ENCODE peak calls at places on chromosomes 2 and 18, in six cellular contexts. I, D, S, E, W and B are unnamed samples.

GRCh38 chr2:29423267-29423666 is 308.1 kb downstream of the CLIP4 start:
- DNase-seq in D (no peak), W (no peak), S (no peak), E (no peak), I (no peak), B (no peak)

GRCh38 chr2:40844353-40845277 is 392.7 kb upstream of the SLC8A1 start:
- DNase-seq in I (no peak), E (peak; percentile 49), S (peak; percentile 85), D (no peak), W (peak; percentile 49), B (peak; percentile 13)

GRCh38 chr2:29314816-29315571 is 199.8 kb downstream of the CLIP4 start:
- DNase-seq in W (no peak), S (peak; percentile 48), I (no peak), D (no peak), E (peak; percentile 33), B (no peak)

GRCh38 chr2:39483530-39483929 is 46.4 kb upstream of the MAP4K3 start:
- DNase-seq in I (no peak), W (no peak), D (peak; percentile 15), E (no peak), S (no peak), B (no peak)

GRCh38 chr2:236646441-236646840 is 76.8 kb downstream of the ACKR3 start:
- DNase-seq in D (no peak), I (no peak), E (no peak), W (no peak), S (no peak), B (no peak)

GRCh38 chr2:219525533-219526232 is 11.4 kb downstream of the ASIC4 start:
- DNase-seq in E (no peak), I (no peak), W (no peak), D (no peak), S (peak; percentile 95), B (no peak)

GRCh38 chr2:121650554-121650930 is 1.3 kb upstream of the CLASP1 start:
- DNase-seq in S (no peak), W (no peak), I (peak; percentile 12), E (peak; percentile 34), D (peak; percentile 18), B (peak; percentile 54)

GRCh38 chr2:231246171-231246842 is 47.9 kb downstream of the ARMC9 start:
- DNase-seq in E (no peak), S (peak; percentile 28), I (no peak), D (no peak), W (no peak), B (no peak)

GRCh38 chr2:144990661-144991060 is 470.7 kb upstream of the ZEB2 start:
- DNase-seq in I (peak; percentile 5), D (no peak), S (no peak), E (no peak), W (no peak), B (no peak)

GRCh38 chr2:229980440-229981184 is 58.3 kb downstream of the FBXO36 start:
- DNase-seq in D (peak; percentile 68), S (peak; percentile 96), W (peak; percentile 55), I (no peak), E (peak; percentile 48), B (peak; percentile 71)

GRCh38 chr2:45004569-45005181 is 4.6 kb downstream of the SIX2 start:
- DNase-seq in E (peak; percentile 69), W (peak; percentile 82), D (peak; percentile 2), I (no peak), S (peak; percentile 84), B (no peak)

GRCh38 chr2:45005261-45006002 is 3.8 kb downstream of the SIX2 start:
- DNase-seq in D (no peak), E (no peak), I (no peak), S (no peak), W (peak; percentile 56), B (no peak)

GRCh38 chr2:45001629-45002385 is 7.4 kb downstream of the SIX2 start:
- DNase-seq in W (peak; percentile 67), D (no peak), I (no peak), S (peak; percentile 62), E (peak; percentile 53), B (peak; percentile 9)

GRCh38 chr2:45002661-45003210 is 6.5 kb downstream of the SIX2 start:
- DNase-seq in S (no peak), D (no peak), I (no peak), E (peak; percentile 54), W (no peak), B (no peak)

DNA sequence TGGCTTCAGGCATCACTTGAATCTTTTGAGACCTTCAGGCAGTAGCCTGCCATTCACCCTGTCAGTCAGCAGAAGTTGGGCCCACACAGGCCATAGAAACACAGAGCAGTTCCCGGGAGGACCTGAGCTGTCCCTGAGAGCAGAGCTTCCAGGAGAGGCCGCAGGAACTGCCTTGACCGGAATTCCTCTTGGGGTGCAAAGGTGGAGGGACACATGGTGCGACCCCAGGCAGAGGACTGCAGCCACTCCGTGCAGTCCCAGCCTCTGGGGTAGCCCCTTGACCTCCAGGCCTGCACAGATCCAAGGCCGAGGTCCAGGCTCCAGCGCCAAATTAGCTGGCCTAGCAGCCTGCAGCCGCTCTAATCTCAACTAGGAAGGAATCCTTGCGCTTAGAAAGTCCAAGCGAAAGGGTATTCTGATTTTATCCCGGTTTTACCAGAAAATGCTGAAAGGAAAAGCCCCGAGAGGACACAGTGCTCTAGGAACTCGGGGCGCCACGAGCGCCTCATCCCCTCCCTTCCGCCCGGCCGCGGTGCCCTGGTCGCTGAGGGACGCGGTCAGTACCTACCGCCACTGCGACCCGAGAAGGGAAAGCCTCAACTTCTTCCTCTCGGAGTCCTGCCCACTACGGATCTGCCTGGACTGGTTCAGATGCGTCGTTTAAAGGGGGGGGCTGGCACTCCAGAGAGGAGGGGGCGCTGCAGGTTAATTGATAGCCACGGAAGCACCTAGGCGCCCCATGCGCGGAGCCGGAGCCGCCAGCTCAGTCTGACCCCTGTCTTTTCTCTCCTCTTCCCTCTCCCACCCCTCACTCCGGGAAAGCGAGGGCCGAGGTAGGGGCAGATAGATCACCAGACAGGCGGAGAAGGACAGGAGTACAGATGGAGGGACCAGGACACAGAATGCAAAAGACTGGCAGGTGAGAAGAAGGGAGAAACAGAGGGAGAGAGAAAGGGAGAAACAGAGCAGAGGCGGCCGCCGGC is 5.4 kb downstream of the SIX2 start:
- DNase-seq in I (no peak), S (no peak), W (peak; percentile 75), E (peak; percentile 43), D (no peak), B (no peak)
- H3K27me3 ChIP-seq in I (peaks cover 99% of the 10 kb centered on the region), S (peaks cover 80% of the 10 kb centered on the region), W (peaks cover 97% of the 10 kb centered on the region), E (peaks cover 100% of the 10 kb centered on the region), D (peaks cover 99% of the 10 kb centered on the region), B (peaks cover 84% of the 10 kb centered on the region)

GRCh38 chr2:85549095-85549494 is 10.1 kb downstream of the MAT2A start:
- DNase-seq in W (no peak), D (no peak), E (no peak), S (no peak), I (no peak), B (no peak)
- H3K4ac ChIP-seq in W (no peak overlapping the region), D (peak overlapping the region; percentile 86), E (no peak overlapping the region), S (no peak overlapping the region), I (no peak overlapping the region), B (no peak overlapping the region)

DNA sequence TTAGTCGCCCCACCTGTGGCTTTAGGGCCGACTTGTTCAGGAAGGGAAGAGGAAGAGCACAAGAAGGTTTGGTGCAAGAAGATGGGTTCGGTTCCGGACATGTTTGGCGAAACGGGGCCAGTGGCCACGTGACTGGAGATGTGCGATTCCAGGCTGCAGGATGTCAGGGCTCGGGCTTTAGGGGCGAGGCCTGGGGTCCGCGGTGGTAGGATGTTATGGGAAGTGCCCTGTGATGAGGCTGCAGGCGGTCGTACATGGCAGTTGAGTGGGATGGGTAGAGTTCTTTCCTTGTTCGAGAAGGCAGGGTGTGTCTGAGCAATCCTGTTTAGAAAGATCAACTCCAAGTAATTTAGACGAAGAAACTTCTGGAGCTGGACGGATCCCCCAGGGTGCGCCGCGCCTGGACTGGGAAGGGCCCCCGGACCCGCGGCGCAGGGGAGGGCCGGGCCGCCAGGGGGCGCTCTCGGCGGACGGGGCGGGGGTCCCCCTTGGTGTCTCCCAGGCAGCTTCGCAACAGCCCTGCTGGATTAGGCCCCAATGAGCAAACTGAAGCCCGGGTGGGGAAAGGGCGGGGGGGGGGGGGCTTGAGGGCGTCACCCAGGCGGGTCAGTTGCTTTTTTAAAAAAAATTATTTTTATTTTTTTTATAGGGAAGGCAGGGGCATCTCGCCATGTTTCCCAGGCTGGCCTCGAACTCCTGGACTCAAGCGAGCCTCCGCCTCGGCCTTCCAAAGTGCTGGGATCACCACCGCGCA is 17.2 kb upstream of the SDC1 start:
- DNase-seq in W (peak; percentile 93), E (peak; percentile 62), S (peak; percentile 37), D (no peak), I (no peak), B (no peak)
- H3K18ac ChIP-seq in W (no peak overlapping the region), E (no peak overlapping the region), S (no peak overlapping the region), D (no peak overlapping the region), I (peak overlapping the region; percentile 74), B (no peak overlapping the region)

GRCh38 chr2:113829836-113830235 is 60.1 kb upstream of the ACTR3 start:
- DNase-seq in D (no peak), S (no peak), E (no peak), W (no peak), I (no peak), B (no peak)

GRCh38 chr2:113828086-113828742 is 61.7 kb upstream of the ACTR3 start:
- DNase-seq in D (no peak), W (no peak), S (no peak), I (no peak), E (no peak), B (no peak)

GRCh38 chr2:113826346-113827285 is 63.3 kb upstream of the ACTR3 start:
- DNase-seq in W (no peak), D (no peak), E (peak; percentile 39), I (peak; percentile 12), S (peak; percentile 96), B (no peak)

GRCh38 chr2:113829270-113829669 is 60.6 kb upstream of the ACTR3 start:
- DNase-seq in D (no peak), E (no peak), S (no peak), W (no peak), I (no peak), B (no peak)

GRCh38 chr2:113827426-113827825 is 62.5 kb upstream of the ACTR3 start:
- DNase-seq in D (no peak), S (peak; percentile 40), I (no peak), E (no peak), W (no peak), B (no peak)
- H3K27me3 ChIP-seq in D (no peaks in the 10 kb centered on the region), S (no peaks in the 10 kb centered on the region), I (no peaks in the 10 kb centered on the region), E (no peaks in the 10 kb centered on the region), W (no peaks in the 10 kb centered on the region), B (no peaks in the 10 kb centered on the region)

GRCh38 chr2:214989187-214989586 is 149.2 kb downstream of the ABCA12 start:
- DNase-seq in S (no peak), D (no peak), I (no peak), W (no peak), E (no peak), B (no peak)
- H3K4ac ChIP-seq in S (no peak overlapping the region), D (no peak overlapping the region), I (no peak overlapping the region), W (no peak overlapping the region), E (no peak overlapping the region), B (no peak overlapping the region)

GRCh38 chr18:43501099-43501498 is 223.8 kb upstream of the SYT4 start:
- DNase-seq in D (no peak), S (no peak), E (no peak), W (no peak), I (no peak), B (no peak)
- H3K18ac ChIP-seq in D (no peak overlapping the region), S (no peak overlapping the region), E (no peak overlapping the region), W (no peak overlapping the region), I (no peak overlapping the region), B (no peak overlapping the region)

GRCh38 chr2:119160361-119160965 is 1.9 kb upstream of the C1QL2 start:
- DNase-seq in I (no peak), S (no peak), D (no peak), E (no peak), W (no peak), B (no peak)
- H3K27me3 ChIP-seq in I (peaks cover 55% of the 10 kb centered on the region), S (peaks cover 18% of the 10 kb centered on the region), D (peaks cover 48% of the 10 kb centered on the region), E (peaks cover 21% of the 10 kb centered on the region), W (peaks cover 29% of the 10 kb centered on the region), B (peaks cover 85% of the 10 kb centered on the region)

GRCh38 chr2:152336854-152337510 is 2.0 kb downstream of the FMNL2 start:
- DNase-seq in D (peak; percentile 53), E (peak; percentile 40), S (peak; percentile 55), I (peak; percentile 11), W (peak; percentile 58), B (peak; percentile 84)
- H3K4ac ChIP-seq in D (peak overlapping the region; percentile 78), E (no peak overlapping the region), S (no peak overlapping the region), I (no peak overlapping the region), W (no peak overlapping the region), B (peak overlapping the region; percentile 2)